ENCODE peak calls at places on chromosomes 7 and 10, in eight cellular contexts. One of them, this sample, is unnamed. For H3K4me1, the result is how much of the 10 kb centered on the place peaks cover.

GRCh38 chr7:46291601-46292150 is 370.6 kb upstream of the IGFBP3 start:
- DNase-seq in heart right ventricle: no peak
- DNase-seq in cardiac muscle cell: no peak
- DNase-seq in left lung: no peak
- DNase-seq in hepatocyte: peak
- DNase-seq in gastrocnemius medialis: peak
- DNase-seq in PC-9: peak
- DNase-seq in HCT116: no peak
- DNase-seq in this sample: no peak

GRCh38 chr7:99002146-99002826 is 124.0 kb downstream of the TRRAP start:
- DNase-seq in heart right ventricle: no peak
- DNase-seq in cardiac muscle cell: no peak
- DNase-seq in left lung: no peak
- DNase-seq in hepatocyte: no peak
- DNase-seq in gastrocnemius medialis: no peak
- DNase-seq in PC-9: no peak
- DNase-seq in HCT116: no peak
- DNase-seq in this sample: no peak

GRCh38 chr7:16416289-16417282 is 4.8 kb downstream of the CRPPA start:
- DNase-seq in heart right ventricle: no peak
- DNase-seq in cardiac muscle cell: no peak
- DNase-seq in left lung: no peak
- DNase-seq in hepatocyte: no peak
- DNase-seq in gastrocnemius medialis: no peak
- DNase-seq in PC-9: peak
- DNase-seq in HCT116: no peak
- DNase-seq in this sample: no peak

GRCh38 chr7:30956704-30957103 is 7.0 kb upstream of the GHRHR start:
- DNase-seq in heart right ventricle: no peak
- DNase-seq in cardiac muscle cell: no peak
- DNase-seq in left lung: no peak
- DNase-seq in hepatocyte: no peak
- DNase-seq in gastrocnemius medialis: no peak
- DNase-seq in PC-9: no peak
- DNase-seq in HCT116: no peak
- DNase-seq in this sample: no peak

GRCh38 chr7:43873300-43873699 is 4.0 kb upstream of the MRPS24 start:
- DNase-seq in heart right ventricle: peak
- DNase-seq in cardiac muscle cell: peak
- DNase-seq in left lung: no peak
- DNase-seq in hepatocyte: peak
- DNase-seq in gastrocnemius medialis: peak
- DNase-seq in PC-9: peak
- DNase-seq in HCT116: peak
- DNase-seq in this sample: peak

GRCh38 chr7:55651057-55651456 is 78.8 kb upstream of the VOPP1 start:
- DNase-seq in heart right ventricle: no peak
- DNase-seq in cardiac muscle cell: no peak
- DNase-seq in left lung: no peak
- DNase-seq in hepatocyte: no peak
- DNase-seq in gastrocnemius medialis: no peak
- DNase-seq in PC-9: no peak
- DNase-seq in HCT116: no peak
- DNase-seq in this sample: no peak

GRCh38 chr10:19049577-19049976 is 976 bp downstream of the MALRD1 start:
- DNase-seq in heart right ventricle: no peak
- DNase-seq in cardiac muscle cell: no peak
- DNase-seq in left lung: no peak
- DNase-seq in hepatocyte: peak
- DNase-seq in gastrocnemius medialis: no peak
- DNase-seq in PC-9: no peak
- DNase-seq in HCT116: no peak
- DNase-seq in this sample: no peak

GRCh38 chr7:91267558-91267955 is 3.3 kb downstream of the FZD1 start:
- DNase-seq in heart right ventricle: no peak
- DNase-seq in cardiac muscle cell: no peak
- DNase-seq in left lung: no peak
- DNase-seq in hepatocyte: no peak
- DNase-seq in gastrocnemius medialis: no peak
- DNase-seq in PC-9: no peak
- DNase-seq in HCT116: no peak
- DNase-seq in this sample: no peak

GRCh38 chr7:116528008-116528789 is 3.4 kb downstream of the CAV1 start:
- DNase-seq in heart right ventricle: peak
- DNase-seq in cardiac muscle cell: no peak
- DNase-seq in left lung: no peak
- DNase-seq in hepatocyte: peak
- DNase-seq in gastrocnemius medialis: peak
- DNase-seq in PC-9: peak
- DNase-seq in HCT116: peak
- DNase-seq in this sample: no peak

GRCh38 chr7:12646139-12646538 is 41.3 kb upstream of the ARL4A start:
- DNase-seq in heart right ventricle: no peak
- DNase-seq in cardiac muscle cell: no peak
- DNase-seq in left lung: no peak
- DNase-seq in hepatocyte: no peak
- DNase-seq in gastrocnemius medialis: no peak
- DNase-seq in PC-9: no peak
- DNase-seq in HCT116: no peak
- DNase-seq in this sample: no peak

GRCh38 chr10:84715911-84716310 is 387.5 kb downstream of the CCSER2 start:
- DNase-seq in heart right ventricle: no peak
- DNase-seq in cardiac muscle cell: peak
- DNase-seq in left lung: no peak
- DNase-seq in hepatocyte: peak
- DNase-seq in gastrocnemius medialis: no peak
- DNase-seq in PC-9: no peak
- DNase-seq in HCT116: peak
- DNase-seq in this sample: peak

GRCh38 chr7:142498364-142498763 is 240.5 kb upstream of the PRSS58 start:
- DNase-seq in heart right ventricle: no peak
- DNase-seq in cardiac muscle cell: no peak
- DNase-seq in left lung: no peak
- DNase-seq in hepatocyte: no peak
- DNase-seq in gastrocnemius medialis: no peak
- DNase-seq in PC-9: no peak
- DNase-seq in HCT116: no peak
- DNase-seq in this sample: no peak

GRCh38 chr7:55569797-55570196 is 2.5 kb downstream of the VOPP1 start:
- DNase-seq in heart right ventricle: no peak
- DNase-seq in cardiac muscle cell: no peak
- DNase-seq in left lung: no peak
- DNase-seq in hepatocyte: no peak
- DNase-seq in gastrocnemius medialis: no peak
- DNase-seq in PC-9: no peak
- DNase-seq in HCT116: no peak
- DNase-seq in this sample: no peak

GRCh38 chr10:126016156-126016805 is 119.9 kb downstream of the FANK1 start:
- DNase-seq in heart right ventricle: no peak
- DNase-seq in cardiac muscle cell: peak
- DNase-seq in left lung: no peak
- DNase-seq in hepatocyte: no peak
- DNase-seq in gastrocnemius medialis: no peak
- DNase-seq in PC-9: no peak
- DNase-seq in HCT116: no peak
- DNase-seq in this sample: no peak

DNA sequence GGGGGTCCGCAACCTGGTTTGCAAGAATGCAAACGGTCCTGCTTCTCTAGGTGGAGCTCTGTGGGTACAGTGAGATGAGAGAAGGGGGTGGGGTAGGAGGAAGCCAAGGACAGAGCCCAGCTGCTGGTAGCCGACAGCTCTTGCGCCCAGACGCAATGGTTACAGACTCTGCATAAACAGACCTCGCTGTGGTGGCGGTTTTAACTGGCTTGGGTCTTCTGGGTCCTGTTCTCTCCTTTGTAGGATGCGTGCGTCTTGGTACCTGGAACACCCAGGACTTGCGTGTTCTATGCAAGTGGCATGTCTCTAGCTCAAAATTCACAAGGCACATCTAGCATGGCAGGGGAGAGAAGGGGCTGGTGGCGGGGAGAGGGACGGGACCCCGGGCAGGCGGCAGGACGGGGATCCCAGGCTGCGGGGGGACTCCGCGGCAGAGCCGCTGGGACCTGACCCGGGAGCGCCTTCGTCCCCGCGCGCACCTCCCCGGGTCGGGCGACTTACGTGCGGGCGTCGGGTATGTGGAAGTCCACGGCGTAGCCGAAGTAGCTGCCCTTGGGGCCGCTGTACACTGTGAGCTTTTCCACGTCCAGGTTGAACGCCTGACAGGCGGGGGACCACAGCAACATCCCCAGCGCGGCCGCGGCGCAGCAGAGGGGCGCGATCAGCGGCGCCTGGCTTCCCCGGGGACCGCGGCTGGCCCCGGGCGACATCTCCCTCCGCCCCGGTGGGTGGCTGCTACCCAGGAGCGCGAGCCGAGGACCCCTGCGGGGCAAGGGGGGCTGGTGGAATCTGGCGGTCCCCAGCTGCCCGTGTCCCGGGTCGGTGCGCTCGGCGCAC is 442 bp downstream of the ITGA8 start:
- DNase-seq in heart right ventricle: no peak
- DNase-seq in cardiac muscle cell: peak
- DNase-seq in left lung: peak
- DNase-seq in hepatocyte: peak
- DNase-seq in gastrocnemius medialis: no peak
- DNase-seq in PC-9: no peak
- DNase-seq in HCT116: no peak
- DNase-seq in this sample: peak
- H3K4me3 ChIP-seq in heart right ventricle: peak
- H3K4me3 ChIP-seq in cardiac muscle cell: peak
- H3K4me3 ChIP-seq in left lung: peak
- H3K4me3 ChIP-seq in hepatocyte: peak
- H3K4me3 ChIP-seq in gastrocnemius medialis: peak
- H3K4me3 ChIP-seq in PC-9: no peak
- H3K4me3 ChIP-seq in HCT116: no peak
- H3K4me3 ChIP-seq in this sample: peak

GRCh38 chr10:110872145-110872983 is 636 bp downstream of the PDCD4 start:
- DNase-seq in heart right ventricle: peak
- DNase-seq in cardiac muscle cell: peak
- DNase-seq in left lung: peak
- DNase-seq in hepatocyte: peak
- DNase-seq in gastrocnemius medialis: peak
- DNase-seq in PC-9: no peak
- DNase-seq in HCT116: no peak
- DNase-seq in this sample: peak
- H3K4me1 ChIP-seq in heart right ventricle: half or more
- H3K4me1 ChIP-seq in cardiac muscle cell: under half
- H3K4me1 ChIP-seq in left lung: under half
- H3K4me1 ChIP-seq in hepatocyte: under half
- H3K4me1 ChIP-seq in gastrocnemius medialis: under half
- H3K4me1 ChIP-seq in PC-9: under half
- H3K4me1 ChIP-seq in HCT116: under half
- H3K4me1 ChIP-seq in this sample: under half

GRCh38 chr7:152336754-152337368 is 98.9 kb downstream of the KMT2C start:
- DNase-seq in heart right ventricle: no peak
- DNase-seq in cardiac muscle cell: peak
- DNase-seq in left lung: no peak
- DNase-seq in hepatocyte: peak
- DNase-seq in gastrocnemius medialis: no peak
- DNase-seq in PC-9: no peak
- DNase-seq in HCT116: peak
- DNase-seq in this sample: peak
- TF ChIP-seq CTCF in heart right ventricle: peak
- TF ChIP-seq CTCF in cardiac muscle cell: peak
- TF ChIP-seq CTCF in left lung: peak
- TF ChIP-seq CTCF in hepatocyte: peak
- TF ChIP-seq CTCF in gastrocnemius medialis: peak
- TF ChIP-seq CTCF in PC-9: peak
- TF ChIP-seq CTCF in HCT116: peak
- TF ChIP-seq CTCF in this sample: peak

GRCh38 chr7:78769551-78770101 is 683.8 kb downstream of the MAGI2 start:
- DNase-seq in heart right ventricle: no peak
- DNase-seq in cardiac muscle cell: peak
- DNase-seq in left lung: no peak
- DNase-seq in hepatocyte: no peak
- DNase-seq in gastrocnemius medialis: no peak
- DNase-seq in PC-9: no peak
- DNase-seq in HCT116: no peak
- DNase-seq in this sample: no peak

GRCh38 chr7:78768859-78769258 is 684.6 kb downstream of the MAGI2 start:
- DNase-seq in heart right ventricle: no peak
- DNase-seq in cardiac muscle cell: peak
- DNase-seq in left lung: no peak
- DNase-seq in hepatocyte: peak
- DNase-seq in gastrocnemius medialis: no peak
- DNase-seq in PC-9: no peak
- DNase-seq in HCT116: no peak
- DNase-seq in this sample: no peak

GRCh38 chr7:78765985-78766729 is 687.3 kb downstream of the MAGI2 start:
- DNase-seq in heart right ventricle: no peak
- DNase-seq in cardiac muscle cell: no peak
- DNase-seq in left lung: no peak
- DNase-seq in hepatocyte: no peak
- DNase-seq in gastrocnemius medialis: peak
- DNase-seq in PC-9: no peak
- DNase-seq in HCT116: no peak
- DNase-seq in this sample: no peak

DNA sequence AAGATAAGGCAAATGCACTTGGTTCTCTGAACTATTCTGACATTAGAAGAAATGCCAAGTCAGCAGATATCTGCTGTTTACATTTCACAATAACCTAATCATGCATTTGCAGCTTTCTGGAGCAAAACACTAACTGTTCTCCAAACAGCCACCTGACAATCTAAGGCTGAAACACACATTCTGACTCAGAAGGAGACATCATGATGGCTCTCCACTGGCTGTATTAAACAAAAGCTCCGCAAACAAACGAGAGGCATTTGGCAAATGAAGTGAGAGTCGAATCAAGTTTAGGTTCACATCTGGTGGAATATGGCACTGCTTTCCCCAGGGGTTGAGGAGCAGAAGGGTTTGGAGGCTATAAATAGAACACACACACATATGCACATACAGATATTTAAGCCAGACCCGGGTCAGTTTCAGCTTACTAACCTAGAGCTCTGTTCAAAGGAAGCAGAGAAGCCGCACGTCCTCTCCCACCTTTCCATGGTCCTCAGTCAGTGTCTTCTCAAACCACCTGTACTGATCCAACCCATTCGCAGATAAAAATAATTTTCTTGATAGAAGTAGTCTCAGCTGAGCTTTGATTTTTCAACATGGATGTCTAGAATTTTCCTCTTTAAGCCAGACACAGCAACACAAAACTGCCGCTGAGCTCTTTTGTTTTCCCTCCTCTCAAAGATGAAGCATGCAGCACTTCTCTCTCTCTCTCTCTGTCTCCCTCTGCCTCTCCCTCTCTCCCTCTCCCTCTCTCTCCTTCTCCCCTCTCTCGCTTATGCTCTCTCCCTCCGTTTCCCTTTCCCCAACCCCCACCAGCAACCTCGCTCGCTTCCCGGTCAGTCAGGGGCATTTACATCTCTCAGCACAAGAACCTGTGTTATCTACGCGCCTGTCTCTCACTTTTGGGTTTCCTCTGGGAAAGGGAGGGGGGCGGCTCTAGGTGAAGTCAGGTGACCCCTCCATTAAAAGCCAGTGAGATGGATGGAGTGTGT is 682.8 kb downstream of the MAGI2 start:
- DNase-seq in heart right ventricle: no peak
- DNase-seq in cardiac muscle cell: peak
- DNase-seq in left lung: no peak
- DNase-seq in hepatocyte: peak
- DNase-seq in gastrocnemius medialis: peak
- DNase-seq in PC-9: no peak
- DNase-seq in HCT116: no peak
- DNase-seq in this sample: no peak
- H3K4me3 ChIP-seq in heart right ventricle: no peak
- H3K4me3 ChIP-seq in cardiac muscle cell: peak
- H3K4me3 ChIP-seq in left lung: no peak
- H3K4me3 ChIP-seq in hepatocyte: peak
- H3K4me3 ChIP-seq in gastrocnemius medialis: peak
- H3K4me3 ChIP-seq in PC-9: no peak
- H3K4me3 ChIP-seq in HCT116: no peak
- H3K4me3 ChIP-seq in this sample: no peak

This sample was measured in mucosa of descending colon.